ENCODE peak calls at places on chromosome 15, in seven cellular contexts. J, L, E, A, B, F and C are unnamed samples.

GRCh38 chr15:54206586-54207321 is 228.5 kb downstream of the UNC13C start:
- DNase-seq in J (no peak), L (no peak), E (no peak), A (no peak), B (no peak), F (no peak), C (no peak)

GRCh38 chr15:66461917-66462316 is 35.6 kb downstream of the SNAPC5 start:
- DNase-seq in J (no peak), L (no peak), E (no peak), A (no peak), B (no peak), F (no peak), C (peak)

GRCh38 chr15:49706805-49707204 is 86.0 kb downstream of the DTWD1 start:
- DNase-seq in J (no peak), L (no peak), E (no peak), A (no peak), B (no peak), F (no peak), C (no peak)

GRCh38 chr15:74264081-74264501 is 28.0 kb downstream of the CCDC33 start:
- DNase-seq in J (no peak), L (no peak), E (no peak), A (no peak), B (no peak), F (no peak), C (no peak)

GRCh38 chr15:98597666-98598065 is 50.7 kb upstream of the IGF1R start:
- DNase-seq in J (no peak), L (no peak), E (no peak), A (no peak), B (no peak), F (no peak), C (no peak)

GRCh38 chr15:33330931-33331330 is 20.2 kb downstream of the RYR3 start:
- DNase-seq in J (no peak), L (no peak), E (no peak), A (no peak), B (no peak), F (no peak), C (no peak)

GRCh38 chr15:92272106-92272505 is 121.6 kb upstream of the ST8SIA2 start:
- DNase-seq in J (no peak), L (no peak), E (no peak), A (no peak), B (no peak), F (no peak), C (no peak)

GRCh38 chr15:60010467-60011257 is 6.6 kb downstream of the FOXB1 start:
- DNase-seq in J (no peak), L (no peak), E (no peak), A (no peak), B (no peak), F (no peak), C (no peak)

GRCh38 chr15:43872416-43873020 is 45.7 kb downstream of the WDR76 start:
- DNase-seq in J (peak), L (no peak), E (peak), A (peak), B (peak), F (peak), C (peak)

GRCh38 chr15:31307270-31308184 is 19.1 kb upstream of the KLF13 start:
- DNase-seq in J (no peak), L (no peak), E (no peak), A (no peak), B (no peak), F (no peak), C (peak)

GRCh38 chr15:36251450-36251849 is 328.0 kb upstream of the CDIN1 start:
- DNase-seq in J (no peak), L (no peak), E (no peak), A (peak), B (no peak), F (peak), C (peak)

GRCh38 chr15:25706176-25706970 is 156.8 kb downstream of the ATP10A start:
- DNase-seq in J (no peak), L (no peak), E (no peak), A (no peak), B (no peak), F (no peak), C (no peak)

GRCh38 chr15:49570672-49571071 is 49.9 kb downstream of the FAM227B start:
- DNase-seq in J (no peak), L (no peak), E (no peak), A (no peak), B (no peak), F (no peak), C (no peak)

GRCh38 chr15:72197460-72198409 is at the start of gene GRAMD2A:
- DNase-seq in J (no peak), L (no peak), E (no peak), A (peak), B (no peak), F (peak), C (peak)

GRCh38 chr15:38071211-38071972 is 137.0 kb downstream of the TMCO5A start:
- DNase-seq in J (no peak), L (no peak), E (no peak), A (no peak), B (no peak), F (no peak), C (no peak)

GRCh38 chr15:56767315-56767714 is 34.0 kb upstream of the ZNF280D start:
- DNase-seq in J (no peak), L (no peak), E (no peak), A (peak), B (no peak), F (peak), C (no peak)

GRCh38 chr15:50058231-50058630 is 60.8 kb downstream of the ATP8B4 start:
- DNase-seq in J (no peak), L (no peak), E (no peak), A (peak), B (no peak), F (peak), C (no peak)

GRCh38 chr15:72481015-72481659 is 7.0 kb downstream of the ARIH1 start:
- DNase-seq in J (no peak), L (no peak), E (no peak), A (no peak), B (no peak), F (no peak), C (no peak)

GRCh38 chr15:98794754-98795153 is 146.4 kb downstream of the IGF1R start:
- DNase-seq in J (no peak), L (no peak), E (no peak), A (peak), B (no peak), F (no peak), C (no peak)

GRCh38 chr15:75995611-75996010 is 16.6 kb downstream of the NRG4 start:
- DNase-seq in J (no peak), L (no peak), E (no peak), A (no peak), B (no peak), F (no peak), C (no peak)

GRCh38 chr15:31584195-31584594 is 257.6 kb downstream of the KLF13 start:
- DNase-seq in J (no peak), L (no peak), E (no peak), A (no peak), B (no peak), F (no peak), C (peak)

GRCh38 chr15:94666553-94666952 is 435.2 kb downstream of the MCTP2 start:
- DNase-seq in J (no peak), L (no peak), E (no peak), A (no peak), B (no peak), F (no peak), C (no peak)

GRCh38 chr15:31476866-31477265 is 150.2 kb downstream of the KLF13 start:
- DNase-seq in J (no peak), L (no peak), E (no peak), A (no peak), B (no peak), F (no peak), C (no peak)

GRCh38 chr15:39793923-39794322 is 11.3 kb upstream of the FSIP1 start:
- DNase-seq in J (no peak), L (no peak), E (no peak), A (no peak), B (no peak), F (peak), C (no peak)

GRCh38 chr15:39789736-39790135 is 7.1 kb upstream of the FSIP1 start:
- DNase-seq in J (no peak), L (no peak), E (no peak), A (peak), B (no peak), F (peak), C (peak)

GRCh38 chr15:39792954-39793353 is 10.3 kb upstream of the FSIP1 start:
- DNase-seq in J (peak), L (no peak), E (no peak), A (no peak), B (peak), F (peak), C (no peak)

GRCh38 chr15:39794970-39795369 is 12.3 kb upstream of the FSIP1 start:
- DNase-seq in J (no peak), L (no peak), E (no peak), A (no peak), B (no peak), F (no peak), C (no peak)

GRCh38 chr15:39792025-39792893 is 9.6 kb upstream of the FSIP1 start:
- DNase-seq in J (no peak), L (no peak), E (no peak), A (peak), B (peak), F (peak), C (peak)
- H3K4me3 ChIP-seq in J (no peak), L (no peak), E (no peak), A (no peak), B (no peak), F (no peak), C (no peak)

DNA sequence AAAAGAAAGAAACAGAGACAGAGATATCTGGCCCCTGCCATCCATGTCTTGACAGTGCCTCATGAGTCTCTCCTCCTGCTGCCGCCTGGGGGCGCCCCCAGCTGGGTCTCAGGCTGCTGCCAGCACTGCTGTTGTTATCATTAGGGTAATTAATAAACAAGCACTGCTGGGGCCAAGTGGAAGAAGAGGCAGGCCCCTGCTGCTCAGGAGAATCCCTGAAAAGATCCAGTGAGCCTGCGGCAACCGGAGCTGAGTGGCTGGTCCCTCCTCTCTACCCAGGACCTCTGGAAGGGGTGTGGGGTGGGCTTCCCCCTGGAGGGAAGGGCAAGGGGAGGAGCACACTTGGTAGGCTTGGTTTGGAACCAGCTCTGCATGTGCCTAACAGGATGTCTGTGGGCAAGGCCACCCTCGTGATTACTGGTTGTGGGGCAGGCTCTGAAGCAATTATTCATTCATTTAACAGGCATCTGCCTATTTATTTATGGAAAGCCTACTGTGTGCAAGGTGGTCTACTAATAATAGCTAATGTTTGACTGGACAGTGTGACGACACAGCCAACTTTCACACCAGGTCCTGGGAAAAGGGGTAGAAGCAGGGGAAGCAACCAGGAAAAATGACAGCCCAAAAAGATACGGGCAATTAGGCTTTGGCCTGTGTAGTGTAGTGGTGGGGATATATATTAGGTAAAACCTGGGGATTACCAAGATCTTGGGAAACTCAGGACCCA is 1.2 kb upstream of the TYRO3 start:
- DNase-seq in J (peak), L (peak), E (peak), A (peak), B (peak), F (peak), C (peak)
- H3K4me3 ChIP-seq in J (peak), L (peak), E (peak), A (peak), B (peak), F (no peak), C (peak)

GRCh38 chr15:77633134-77633912 is 611 bp upstream of the LINGO1 start:
- DNase-seq in J (peak), L (peak), E (peak), A (peak), B (peak), F (peak), C (peak)

GRCh38 chr15:77630064-77630463 is 2.6 kb downstream of the LINGO1 start:
- DNase-seq in J (no peak), L (no peak), E (no peak), A (no peak), B (no peak), F (no peak), C (peak)

GRCh38 chr15:77630956-77631789 is 1.5 kb downstream of the LINGO1 start:
- DNase-seq in J (no peak), L (no peak), E (no peak), A (no peak), B (no peak), F (no peak), C (peak)

GRCh38 chr15:77632760-77633133 is at the start of gene LINGO1:
- DNase-seq in J (peak), L (no peak), E (no peak), A (peak), B (no peak), F (peak), C (no peak)

GRCh38 chr15:77631790-77632551 is 741 bp downstream of the LINGO1 start:
- DNase-seq in J (no peak), L (no peak), E (no peak), A (no peak), B (no peak), F (no peak), C (no peak)
- H3K4me3 ChIP-seq in J (peak), L (peak), E (no peak), A (no peak), B (no peak), F (peak), C (peak)

GRCh38 chr15:68900032-68900431 is 30.3 kb upstream of the SPESP1 start:
- DNase-seq in J (no peak), L (no peak), E (no peak), A (no peak), B (no peak), F (no peak), C (no peak)

GRCh38 chr15:68894208-68894607 is 36.1 kb upstream of the SPESP1 start:
- DNase-seq in J (no peak), L (no peak), E (no peak), A (no peak), B (no peak), F (no peak), C (no peak)

GRCh38 chr15:68896178-68896577 is 34.1 kb upstream of the SPESP1 start:
- DNase-seq in J (no peak), L (no peak), E (no peak), A (no peak), B (no peak), F (no peak), C (no peak)
- H3K4me3 ChIP-seq in J (no peak), L (no peak), E (no peak), A (no peak), B (no peak), F (no peak), C (no peak)

DNA sequence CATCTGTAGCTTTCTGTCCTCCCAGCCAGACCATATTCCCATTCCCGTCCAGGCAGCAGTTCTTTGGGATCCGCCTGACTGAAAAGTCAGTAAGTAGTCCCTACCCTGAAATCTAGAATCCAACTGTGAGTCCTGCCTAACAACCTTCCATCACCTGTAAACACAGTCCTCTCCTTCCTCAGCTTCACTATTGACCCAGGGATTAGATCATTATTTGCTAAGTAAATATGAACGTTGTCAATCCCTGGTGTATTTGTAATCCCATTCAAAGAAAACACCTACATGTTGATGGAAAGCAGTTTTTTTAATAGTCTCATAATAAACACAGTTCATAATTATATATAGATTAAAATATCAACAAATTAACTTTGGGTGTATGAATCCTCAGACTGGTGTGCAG is 732 bp downstream of the SAXO2 start:
- DNase-seq in J (no peak), L (no peak), E (no peak), A (no peak), B (no peak), F (no peak), C (no peak)
- H3K4me3 ChIP-seq in J (peak), L (peak), E (peak), A (peak), B (peak), F (peak), C (peak)

GRCh38 chr15:63022181-63022580 is 20.4 kb upstream of the TPM1 start:
- DNase-seq in J (no peak), L (no peak), E (no peak), A (no peak), B (no peak), F (no peak), C (no peak)
- H3K4me3 ChIP-seq in J (no peak), L (no peak), E (no peak), A (no peak), B (no peak), F (no peak), C (no peak)

DNA sequence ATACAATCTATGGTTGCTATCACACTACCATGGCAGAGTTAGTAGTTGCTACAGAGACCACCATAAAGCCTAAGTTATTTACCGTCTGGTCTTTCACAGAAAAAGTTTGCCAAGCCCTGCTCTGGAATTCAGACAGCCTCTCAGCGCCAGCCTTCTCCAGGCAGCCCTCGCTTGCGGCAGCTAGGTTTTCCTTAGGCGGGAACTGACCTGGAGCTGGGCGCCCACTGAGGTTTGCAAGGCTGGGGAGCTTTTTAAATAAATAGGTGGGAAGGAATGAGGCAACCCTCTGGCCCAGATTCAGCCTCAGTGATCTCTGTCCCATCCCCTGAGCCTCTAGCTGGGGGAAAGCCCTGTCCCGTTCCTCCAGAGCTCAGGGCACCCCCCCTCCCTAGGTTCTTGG is 1.2 kb downstream of the CTSH start:
- DNase-seq in J (no peak), L (no peak), E (no peak), A (no peak), B (no peak), F (no peak), C (peak)
- H3K4me3 ChIP-seq in J (peak), L (peak), E (no peak), A (no peak), B (no peak), F (no peak), C (no peak)

GRCh38 chr15:64596701-64597468 is 136.5 kb downstream of the ZNF609 start:
- DNase-seq in J (peak), L (no peak), E (peak), A (peak), B (peak), F (peak), C (peak)
- H3K4me3 ChIP-seq in J (no peak), L (no peak), E (peak), A (no peak), B (no peak), F (no peak), C (peak)